ENCODE peak calls at places on chromosomes 1 and 21, in ten cellular contexts. B is GM10248, M is ureter, H is AG09319, F is T follicular helper cell, D is posterior cingulate gyrus, Y is aorta, E is nephron progenitor cell, J is GM03348, R is RCC 7860. T is an unnamed sample.

GRCh38 chr1:153774780-153775431 is at the start of gene SLC27A3:
- DNase-seq in B (no peak), M (peak), H (no peak), F (no peak), D (peak), Y (peak), E (peak), J (peak), R (no peak), T (peak)

GRCh38 chr1:220786337-220787068 is at the start of gene MTARC1:
- DNase-seq in B (peak), M (peak), H (no peak), F (no peak), D (peak), Y (peak), E (peak), J (peak), R (no peak), T (peak)

GRCh38 chr21:46206163-46207005 is 22.1 kb upstream of the SPATC1L start:
- DNase-seq in B (no peak), M (no peak), H (no peak), F (no peak), D (no peak), Y (peak), E (no peak), J (no peak), R (no peak), T (no peak)

GRCh38 chr1:24933468-24933867 is 3.4 kb upstream of the RUNX3 start:
- DNase-seq in B (no peak), M (no peak), H (no peak), F (no peak), D (no peak), Y (no peak), E (no peak), J (no peak), R (no peak), T (no peak)

GRCh38 chr1:193408782-193409293 is 222.4 kb upstream of the B3GALT2 start:
- DNase-seq in B (no peak), M (peak), H (no peak), F (no peak), D (no peak), Y (peak), E (no peak), J (no peak), R (peak), T (peak)

GRCh38 chr1:12148160-12148957 is 18.4 kb upstream of the TNFRSF1B start:
- DNase-seq in B (no peak), M (no peak), H (no peak), F (no peak), D (no peak), Y (no peak), E (no peak), J (no peak), R (peak), T (peak)

GRCh38 chr1:214440219-214440965 is 111.0 kb downstream of the PTPN14 start:
- DNase-seq in B (no peak), M (no peak), H (no peak), F (no peak), D (no peak), Y (no peak), E (no peak), J (no peak), R (no peak), T (no peak)

GRCh38 chr1:30652151-30652915 is 71.1 kb downstream of the MATN1 start:
- DNase-seq in B (no peak), M (no peak), H (no peak), F (no peak), D (no peak), Y (no peak), E (no peak), J (no peak), R (no peak), T (no peak)

GRCh38 chr1:209945377-209945776 is 7.4 kb downstream of the SYT14 start:
- DNase-seq in B (no peak), M (no peak), H (no peak), F (no peak), D (no peak), Y (no peak), E (no peak), J (no peak), R (no peak), T (no peak)

GRCh38 chr21:44802396-44803153 is 955 bp upstream of the UBE2G2 start:
- DNase-seq in B (peak), M (no peak), H (no peak), F (no peak), D (no peak), Y (no peak), E (peak), J (no peak), R (no peak), T (no peak)

GRCh38 chr1:167447521-167448136 is 70.7 kb downstream of the CD247 start:
- DNase-seq in B (no peak), M (peak), H (no peak), F (peak), D (no peak), Y (no peak), E (no peak), J (no peak), R (peak), T (no peak)

GRCh38 chr1:233240839-233241682 is 54.5 kb downstream of the PCNX2 start:
- DNase-seq in B (peak), M (peak), H (no peak), F (no peak), D (peak), Y (peak), E (peak), J (peak), R (no peak), T (peak)

GRCh38 chr1:202130816-202131522 is 8.3 kb downstream of the GPR37L1 start:
- DNase-seq in B (no peak), M (no peak), H (no peak), F (no peak), D (peak), Y (no peak), E (no peak), J (no peak), R (no peak), T (no peak)

GRCh38 chr1:167416506-167416905 is 101.8 kb downstream of the CD247 start:
- DNase-seq in B (no peak), M (no peak), H (no peak), F (no peak), D (no peak), Y (no peak), E (no peak), J (no peak), R (no peak), T (no peak)

GRCh38 chr1:178536844-178537371 is 24.0 kb downstream of the TEX35 start:
- DNase-seq in B (no peak), M (peak), H (peak), F (no peak), D (peak), Y (peak), E (no peak), J (peak), R (peak), T (no peak)

GRCh38 chr1:93111065-93111464 is 32.0 kb downstream of the MTF2 start:
- DNase-seq in B (no peak), M (no peak), H (no peak), F (no peak), D (no peak), Y (no peak), E (no peak), J (no peak), R (no peak), T (no peak)

GRCh38 chr1:12475947-12476346 is 142.1 kb downstream of the DHRS3 start:
- DNase-seq in B (no peak), M (no peak), H (no peak), F (no peak), D (no peak), Y (no peak), E (no peak), J (no peak), R (no peak), T (no peak)

GRCh38 chr1:59814180-59814900 is 409 bp upstream of the HOOK1 start:
- DNase-seq in B (peak), M (peak), H (no peak), F (peak), D (peak), Y (peak), E (peak), J (no peak), R (peak), T (no peak)

GRCh38 chr1:160097196-160097910 is 1.1 kb downstream of the IGSF8 start:
- DNase-seq in B (no peak), M (no peak), H (no peak), F (no peak), D (no peak), Y (peak), E (no peak), J (no peak), R (no peak), T (no peak)

GRCh38 chr1:84830136-84830535 is 62.9 kb downstream of the LPAR3 start:
- DNase-seq in B (no peak), M (no peak), H (no peak), F (no peak), D (no peak), Y (no peak), E (no peak), J (no peak), R (no peak), T (no peak)

GRCh38 chr21:37514038-37514665 is 147.6 kb downstream of the DYRK1A start:
- DNase-seq in B (no peak), M (no peak), H (no peak), F (no peak), D (no peak), Y (no peak), E (no peak), J (no peak), R (no peak), T (no peak)

GRCh38 chr21:36478207-36478701 is 1.7 kb downstream of the CLDN14 start:
- DNase-seq in B (no peak), M (no peak), H (peak), F (no peak), D (no peak), Y (no peak), E (no peak), J (peak), R (peak), T (peak)

T was measured in dermis blood vessel endothelial cell.